ENCODE peak calls at places on chromosomes 1 and 21, in eight cellular contexts. I is stomach, X is upper lobe of left lung, U is A549, Y is K562, O is ovary, Z is transverse colon, C is GM12878. A is an unnamed sample.

GRCh38 chr1:234400773-234401172 is 27.5 kb downstream of the COA6 start:
- DNase-seq in I (no peak), X (no peak), U (no peak), Y (no peak), O (no peak), Z (no peak), C (peak; percentile 33), A (no peak)

GRCh38 chr1:8456306-8456912 is 138.5 kb downstream of the SLC45A1 start:
- DNase-seq in I (no peak), X (no peak), U (no peak), Y (no peak), O (no peak), Z (no peak), C (no peak), A (no peak)

GRCh38 chr1:219523411-219523810 is 89.5 kb downstream of the ZC3H11B start:
- DNase-seq in I (no peak), X (no peak), U (no peak), Y (no peak), O (no peak), Z (no peak), C (no peak), A (no peak)

GRCh38 chr1:224804220-224804619 is 125.3 kb upstream of the DNAH14 start:
- DNase-seq in I (no peak), X (no peak), U (no peak), Y (no peak), O (no peak), Z (no peak), C (no peak), A (no peak)

GRCh38 chr21:44360174-44360573 is 6.8 kb downstream of the TRPM2 start:
- DNase-seq in I (no peak), X (peak; percentile 61), U (no peak), Y (no peak), O (no peak), Z (no peak), C (no peak), A (no peak)

GRCh38 chr21:34996304-34997081 is 52.6 kb downstream of the RUNX1 start:
- DNase-seq in I (no peak), X (no peak), U (no peak), Y (peak; percentile 60), O (no peak), Z (no peak), C (no peak), A (peak; percentile 85)

GRCh38 chr1:30522031-30523004 is 201.1 kb downstream of the MATN1 start:
- DNase-seq in I (no peak), X (no peak), U (no peak), Y (no peak), O (peak; percentile 29), Z (no peak), C (no peak), A (peak; percentile 77)

GRCh38 chr1:69700770-69701169 is 133.0 kb downstream of the LRRC7 start:
- DNase-seq in I (no peak), X (no peak), U (no peak), Y (no peak), O (no peak), Z (no peak), C (no peak), A (no peak)

GRCh38 chr1:236543065-236543669 is 19.4 kb downstream of the LGALS8 start:
- DNase-seq in I (no peak), X (no peak), U (no peak), Y (no peak), O (no peak), Z (no peak), C (no peak), A (no peak)

GRCh38 chr1:89884718-89885596 is 64.1 kb downstream of the LRRC8D start:
- DNase-seq in I (no peak), X (no peak), U (no peak), Y (no peak), O (no peak), Z (no peak), C (no peak), A (no peak)

GRCh38 chr1:31221072-31221471 is 18.6 kb downstream of the NKAIN1 start:
- DNase-seq in I (no peak), X (no peak), U (no peak), Y (no peak), O (no peak), Z (no peak), C (peak; percentile 2), A (no peak)

GRCh38 chr1:154556422-154556821 is 2.0 kb downstream of the UBE2Q1 start:
- DNase-seq in I (no peak), X (no peak), U (no peak), Y (no peak), O (no peak), Z (no peak), C (no peak), A (no peak)

GRCh38 chr1:100941580-100942216 is 45.8 kb downstream of the SLC30A7 start:
- DNase-seq in I (no peak), X (no peak), U (no peak), Y (no peak), O (no peak), Z (no peak), C (no peak), A (no peak)

GRCh38 chr1:220655509-220655908 is 34.7 kb upstream of the C1orf115 start:
- DNase-seq in I (no peak), X (no peak), U (no peak), Y (no peak), O (no peak), Z (no peak), C (peak; percentile 9), A (no peak)

GRCh38 chr1:14947421-14947820 is 206.1 kb upstream of the TMEM51 start:
- DNase-seq in I (no peak), X (no peak), U (no peak), Y (no peak), O (no peak), Z (no peak), C (no peak), A (no peak)
- H3K4me3 ChIP-seq in I (no peak overlapping the region), X (no peak overlapping the region), U (no peak overlapping the region), Y (no peak overlapping the region), O (no peak overlapping the region), Z (no peak overlapping the region), C (no peak overlapping the region), A (no peak overlapping the region)

DNA sequence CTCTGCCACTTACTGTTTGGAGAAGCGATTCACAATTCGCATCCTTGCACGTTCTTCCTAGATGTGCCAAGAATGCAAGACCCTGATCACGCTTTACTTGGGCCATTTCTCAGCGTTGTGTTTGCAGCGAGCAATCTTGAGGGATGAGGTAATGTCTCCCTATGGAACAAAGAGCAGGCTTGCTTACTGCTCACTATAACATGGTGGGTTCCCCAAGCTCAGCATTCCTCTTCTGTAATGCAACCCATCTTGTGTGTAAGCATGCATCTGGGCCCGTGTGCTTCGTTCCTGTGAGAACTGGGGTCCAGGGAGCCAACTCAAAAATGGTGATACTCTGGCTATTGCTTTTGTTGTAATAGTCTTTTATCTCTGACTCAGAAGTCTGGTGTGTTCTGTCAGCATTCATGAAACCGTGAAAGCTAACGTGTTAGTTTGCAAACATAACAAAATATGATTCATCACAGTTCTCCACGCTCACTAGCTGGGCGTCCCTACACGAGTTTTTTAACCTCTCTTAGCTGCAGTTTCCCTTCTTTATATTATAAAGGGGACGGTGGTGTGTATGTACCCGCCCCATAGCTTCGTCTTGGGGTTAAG is 33.4 kb downstream of the DNTTIP2 start:
- DNase-seq in I (no peak), X (no peak), U (peak; percentile 18), Y (no peak), O (peak; percentile 41), Z (peak; percentile 11), C (no peak), A (no peak)
- TF ChIP-seq EP300 in I (no peak), X (no peak), U (no peak), Y (no peak), O (no peak), Z (no peak), C (no peak), A (no peak)

DNA sequence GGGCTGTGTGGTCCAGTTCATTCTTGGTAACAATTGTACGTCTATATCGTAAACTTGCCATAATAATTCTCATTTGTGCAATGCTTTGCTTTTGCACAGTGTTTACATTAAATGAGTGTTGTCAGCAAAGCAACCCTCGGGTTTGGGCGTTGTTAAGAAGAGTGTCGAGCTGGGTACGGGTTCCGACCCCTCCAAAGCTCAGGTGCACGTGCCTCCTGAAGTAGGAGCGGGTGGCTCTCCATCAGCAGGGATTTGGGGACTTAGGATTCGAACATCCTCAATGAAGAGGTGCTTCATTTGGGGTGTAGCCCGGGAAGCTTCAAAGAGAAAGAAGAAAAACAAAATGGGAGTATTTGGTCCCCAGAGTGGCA is 984 bp downstream of the TRIM58 start:
- DNase-seq in I (no peak), X (no peak), U (no peak), Y (no peak), O (no peak), Z (no peak), C (no peak), A (no peak)
- H3K4me3 ChIP-seq in I (peak overlapping the region; percentile 80), X (peak overlapping the region; percentile 36), U (no peak overlapping the region), Y (peak overlapping the region; percentile 84), O (peak overlapping the region; percentile 39), Z (peak overlapping the region; percentile 54), C (no peak overlapping the region), A (peak overlapping the region; percentile 34)

DNA sequence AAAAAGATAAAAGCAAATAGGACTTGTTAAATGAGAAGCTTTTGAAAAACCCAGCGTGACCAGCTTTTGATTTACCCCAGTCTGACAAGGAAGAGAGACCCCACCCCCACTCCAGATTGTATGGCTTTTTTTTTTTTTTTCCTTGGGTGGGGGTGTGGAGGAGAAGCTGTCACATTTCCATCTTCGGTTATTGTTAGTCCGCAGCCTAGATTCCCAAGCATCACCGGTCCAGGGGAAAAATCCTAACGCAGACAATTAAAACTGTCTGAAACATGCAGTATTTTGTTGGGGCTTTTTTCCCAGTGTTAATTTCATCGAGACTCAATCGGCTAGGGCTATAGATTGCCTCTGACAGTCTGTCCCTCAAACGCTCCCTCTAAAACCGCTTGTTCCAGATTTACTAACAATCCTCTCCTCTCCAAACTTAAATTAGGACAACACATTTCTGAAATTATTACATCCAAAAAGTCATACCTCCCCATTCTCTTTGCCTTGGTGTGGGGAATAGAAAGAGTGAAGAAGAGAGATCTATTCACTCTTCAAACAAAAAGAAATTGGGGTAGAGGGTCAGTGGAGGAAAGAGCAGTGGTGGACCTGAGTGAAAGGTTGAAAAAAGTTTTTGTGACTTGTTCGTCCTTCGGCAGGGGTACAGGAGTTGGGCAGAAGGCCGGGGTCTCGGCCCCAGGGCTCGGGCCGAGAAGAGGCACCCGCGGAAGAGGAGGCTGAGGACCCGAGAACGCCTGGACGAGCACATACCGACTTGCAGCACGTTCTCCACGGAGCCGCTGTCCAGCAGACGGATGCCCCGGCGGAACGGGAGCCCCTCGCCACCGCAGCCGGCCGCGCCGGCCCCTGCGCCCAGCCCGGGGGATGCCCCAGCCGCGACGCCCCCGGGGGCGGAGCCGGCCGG is 1.1 kb downstream of the ZSWIM5 start:
- DNase-seq in I (peak; percentile 39), X (peak; percentile 87), U (peak; percentile 21), Y (no peak), O (peak; percentile 57), Z (peak; percentile 60), C (no peak), A (peak; percentile 76)
- TF ChIP-seq EP300 in I (no peak), X (no peak), U (no peak), Y (no peak), O (no peak), Z (no peak), C (no peak), A (no peak)

GRCh38 chr1:111141245-111141644 is 1.2 kb downstream of the CEPT1 start:
- DNase-seq in I (no peak), X (no peak), U (no peak), Y (no peak), O (no peak), Z (no peak), C (no peak), A (no peak)
- H3K4me3 ChIP-seq in I (peak overlapping the region; percentile 95), X (no peak overlapping the region), U (peak overlapping the region; percentile 65), Y (peak overlapping the region; percentile 88), O (peak overlapping the region; percentile 69), Z (no peak overlapping the region), C (peak overlapping the region; percentile 95), A (peak overlapping the region; percentile 81)